ENCODE peak calls at places on chromosome 18, in seven cellular contexts. K is adipocyte, C is heart left ventricle, D is AG04450, F is PC-9, O is AG10803, Y is ovary. J is an unnamed sample.

GRCh38 chr18:37334494-37335125 is 231.0 kb downstream of the CELF4 start:
- DNase-seq in F (no peak), C (no peak), Y (no peak), D (no peak), K (peak), O (peak), J (no peak)

GRCh38 chr18:74868461-74868860 is 270.8 kb downstream of the ZNF407 start:
- DNase-seq in K (no peak), Y (no peak), C (no peak), D (no peak), F (no peak), O (no peak), J (no peak)

GRCh38 chr18:26549486-26550435 is 1.4 kb upstream of the KCTD1 start:
- DNase-seq in F (peak), Y (peak), D (no peak), O (peak), C (peak), K (peak), J (no peak)

GRCh38 chr18:11976882-11977281 is 4.4 kb upstream of the IMPA2 start:
- DNase-seq in D (no peak), O (peak), Y (no peak), K (peak), F (no peak), C (no peak), J (peak)

GRCh38 chr18:11004294-11004693 is 145.1 kb downstream of the PIEZO2 start:
- DNase-seq in F (no peak), D (no peak), Y (no peak), O (no peak), K (peak), C (no peak), J (no peak)

GRCh38 chr18:31102020-31102684 is at the start of gene DSC2:
- DNase-seq in Y (peak), C (peak), K (no peak), F (peak), O (no peak), D (no peak), J (no peak)

GRCh38 chr18:61448316-61448715 is 115.1 kb downstream of the CDH20 start:
- DNase-seq in F (no peak), K (no peak), Y (no peak), O (no peak), D (no peak), C (no peak), J (no peak)

GRCh38 chr18:48896875-48897511 is 53.8 kb downstream of the SMAD7 start:
- DNase-seq in D (no peak), O (peak), C (peak), K (no peak), Y (no peak), F (peak), J (no peak)

GRCh38 chr18:13086906-13087305 is 95.7 kb downstream of the CEP192 start:
- DNase-seq in O (no peak), F (no peak), C (no peak), D (no peak), K (no peak), Y (no peak), J (no peak)

GRCh38 chr18:70332694-70333093 is 43.8 kb downstream of the SOCS6 start:
- DNase-seq in C (no peak), K (peak), Y (no peak), D (no peak), O (peak), F (no peak), J (peak)

GRCh38 chr18:45588284-45588683 is 27.0 kb upstream of the SLC14A2 start:
- DNase-seq in D (peak), O (peak), F (no peak), Y (no peak), K (peak), C (peak), J (no peak)

GRCh38 chr18:52992041-52992440 is 652.0 kb downstream of the DCC start:
- DNase-seq in C (no peak), K (peak), O (no peak), F (no peak), D (no peak), Y (no peak), J (no peak)

GRCh38 chr18:10526211-10526949 is 553 bp downstream of the NAPG start:
- DNase-seq in F (no peak), O (peak), Y (peak), D (no peak), C (peak), K (peak), J (no peak)

GRCh38 chr18:34938102-34938501 is 103.1 kb upstream of the MAPRE2 start:
- DNase-seq in F (no peak), K (no peak), O (no peak), C (no peak), D (no peak), Y (no peak), J (no peak)

GRCh38 chr18:34942276-34942675 is 98.9 kb upstream of the MAPRE2 start:
- DNase-seq in O (no peak), F (no peak), Y (no peak), K (no peak), C (no peak), D (no peak), J (no peak)

GRCh38 chr18:34947711-34948125 is 93.5 kb upstream of the MAPRE2 start:
- DNase-seq in C (no peak), Y (no peak), K (peak), F (peak), O (peak), D (peak), J (no peak)

GRCh38 chr18:34943587-34943986 is 97.6 kb upstream of the MAPRE2 start:
- DNase-seq in K (no peak), F (no peak), C (no peak), O (no peak), Y (no peak), D (no peak), J (no peak)

DNA sequence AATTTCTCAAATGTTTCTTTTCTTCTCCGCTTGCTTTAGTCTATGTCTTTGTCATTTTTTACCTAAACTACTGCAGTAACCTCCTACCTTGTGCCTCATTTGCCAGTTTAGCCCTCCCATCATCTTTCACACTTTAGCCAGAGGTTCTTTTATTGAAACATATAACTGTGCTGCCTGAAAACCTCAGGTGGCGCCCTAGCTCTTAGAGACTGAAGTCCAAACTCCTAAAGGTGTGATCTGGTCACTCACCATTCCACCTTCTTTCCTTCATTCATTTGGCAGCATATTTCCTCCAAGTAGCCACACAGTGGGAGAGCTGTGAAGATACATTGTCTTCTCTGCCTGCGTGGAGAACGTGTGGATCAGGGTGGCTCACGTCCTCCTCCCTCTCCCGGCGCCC is 98.2 kb upstream of the MAPRE2 start:
- DNase-seq in Y (no peak), K (no peak), O (no peak), F (no peak), C (no peak), D (no peak), J (no peak)
- H3K4me3 ChIP-seq in Y (no peak), K (no peak), O (no peak), F (no peak), C (no peak), D (no peak), J (no peak)

GRCh38 chr18:22145160-22145559 is 24.2 kb upstream of the GATA6 start:
- DNase-seq in Y (no peak), C (no peak), O (no peak), K (no peak), F (no peak), D (no peak), J (no peak)

GRCh38 chr18:22141211-22141610 is 28.2 kb upstream of the GATA6 start:
- DNase-seq in O (no peak), Y (no peak), C (no peak), K (no peak), F (no peak), D (no peak), J (no peak)

GRCh38 chr18:22143347-22144340 is 25.7 kb upstream of the GATA6 start:
- DNase-seq in C (no peak), Y (no peak), D (no peak), O (no peak), F (no peak), K (no peak), J (no peak)
- H3K4me3 ChIP-seq in C (no peak), Y (no peak), D (no peak), O (no peak), F (no peak), K (no peak), J (no peak)

DNA sequence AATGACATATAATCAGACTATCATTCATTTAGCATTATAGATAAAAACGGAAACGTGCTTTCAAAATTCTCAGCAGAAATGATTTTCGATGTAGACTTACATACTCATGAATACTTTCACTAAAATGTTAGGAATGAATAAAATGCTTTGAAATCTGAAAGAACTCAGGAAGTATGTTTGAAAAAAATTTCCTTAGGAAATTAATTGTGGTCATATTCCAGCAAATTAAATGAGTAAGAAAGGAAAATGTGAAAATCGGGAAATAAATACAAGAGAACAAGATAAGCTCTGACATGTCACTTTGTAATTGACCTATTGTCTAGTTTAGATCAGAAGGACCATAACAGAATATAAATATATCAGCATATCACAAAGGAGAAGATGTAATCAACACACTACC is 981.0 kb upstream of the CDH2 start:
- DNase-seq in D (no peak), F (no peak), Y (no peak), O (no peak), C (no peak), K (no peak), J (no peak)
- H3K4me3 ChIP-seq in D (no peak), F (no peak), Y (no peak), O (no peak), C (no peak), K (no peak), J (no peak)

DNA sequence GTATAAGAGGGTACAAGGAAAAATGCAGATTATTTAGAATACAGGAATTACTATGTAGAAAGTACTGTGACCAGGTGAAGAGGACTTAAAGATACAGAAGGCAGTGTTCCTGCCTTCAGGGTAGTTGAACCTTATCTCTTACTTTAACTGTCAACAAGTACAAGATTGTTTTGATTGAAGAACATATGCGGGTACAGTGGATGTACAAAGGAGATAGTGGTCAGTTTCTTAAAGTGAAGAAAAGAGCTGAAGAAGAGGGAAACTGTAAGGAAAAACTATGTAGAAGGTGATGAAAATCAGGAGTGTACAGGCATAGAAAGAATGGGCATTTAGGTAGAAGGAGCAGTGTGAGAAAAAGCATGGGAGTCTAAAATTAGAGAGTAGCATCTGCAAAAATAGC is 2.2 kb downstream of the RALBP1 start:
- DNase-seq in Y (no peak), K (no peak), C (no peak), O (no peak), F (no peak), D (no peak), J (no peak)
- H3K4me3 ChIP-seq in Y (no peak), K (peak), C (no peak), O (no peak), F (no peak), D (no peak), J (no peak)

GRCh38 chr18:57802166-57802868 is 798 bp downstream of the ATP8B1 start:
- DNase-seq in O (no peak), Y (no peak), C (no peak), K (peak), F (no peak), D (no peak), J (no peak)

GRCh38 chr18:57801379-57802165 is 1.5 kb downstream of the ATP8B1 start:
- DNase-seq in F (peak), Y (no peak), D (no peak), K (peak), C (peak), O (no peak), J (no peak)

GRCh38 chr18:57797209-57797651 is 5.9 kb downstream of the ATP8B1 start:
- DNase-seq in K (no peak), F (peak), C (no peak), D (no peak), Y (no peak), O (no peak), J (no peak)

GRCh38 chr18:57794951-57795728 is 8.0 kb downstream of the ATP8B1 start:
- DNase-seq in Y (no peak), C (no peak), D (no peak), F (peak), O (no peak), K (no peak), J (no peak)

DNA sequence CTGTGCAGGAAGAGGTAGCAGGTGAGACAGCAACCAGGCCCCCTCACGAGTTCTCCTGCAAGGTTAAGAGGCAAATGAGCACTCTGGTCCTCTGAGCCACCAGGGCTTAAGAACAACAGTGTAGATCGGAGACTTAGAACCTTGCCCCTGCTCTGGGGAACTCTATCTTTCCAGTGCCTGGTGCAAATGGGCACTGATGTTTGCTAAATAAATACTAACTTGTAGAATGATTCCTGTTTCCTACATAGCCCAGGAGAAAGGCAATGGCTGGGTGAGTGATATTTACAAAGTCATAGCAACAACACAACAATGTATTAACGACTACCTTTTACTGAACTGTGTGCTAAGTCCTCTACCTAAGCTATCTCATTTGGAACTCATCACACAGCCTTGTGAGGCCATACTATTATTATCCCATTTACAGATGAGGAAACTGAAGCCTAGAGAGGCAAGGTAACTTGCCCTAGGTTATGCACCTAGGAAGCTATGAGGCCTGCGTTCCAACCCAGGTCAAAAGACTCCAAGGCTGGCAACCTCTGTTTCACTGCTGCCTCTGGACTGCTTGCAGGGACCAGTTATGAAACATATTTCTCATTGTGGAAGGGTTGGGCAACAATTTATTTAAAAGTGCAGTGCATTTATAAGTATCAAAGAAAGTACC is 4.3 kb downstream of the ATP8B1 start:
- DNase-seq in C (no peak), K (no peak), F (peak), Y (no peak), O (no peak), D (no peak), J (no peak)
- H3K4me3 ChIP-seq in C (no peak), K (no peak), F (no peak), Y (no peak), O (no peak), D (no peak), J (no peak)

GRCh38 chr18:417495-417894 is 83.0 kb downstream of the COLEC12 start:
- DNase-seq in C (no peak), O (no peak), K (no peak), D (no peak), F (no peak), Y (no peak), J (no peak)

GRCh38 chr18:415627-416612 is 84.6 kb downstream of the COLEC12 start:
- DNase-seq in F (peak), D (no peak), K (peak), C (no peak), O (peak), Y (no peak), J (no peak)

GRCh38 chr18:413263-413662 is 87.2 kb downstream of the COLEC12 start:
- DNase-seq in D (no peak), K (peak), Y (no peak), C (no peak), F (no peak), O (peak), J (no peak)

GRCh38 chr18:416928-417327 is 83.6 kb downstream of the COLEC12 start:
- DNase-seq in K (no peak), F (no peak), O (no peak), C (no peak), Y (no peak), D (no peak), J (no peak)

GRCh38 chr18:415047-415446 is 85.5 kb downstream of the COLEC12 start:
- DNase-seq in K (no peak), F (no peak), C (no peak), O (no peak), D (no peak), Y (no peak), J (no peak)
- H3K4me3 ChIP-seq in K (no peak), F (no peak), C (no peak), O (no peak), D (no peak), Y (no peak), J (no peak)

GRCh38 chr18:42157878-42158277 is 202.8 kb downstream of the PIK3C3 start:
- DNase-seq in C (no peak), O (no peak), K (no peak), Y (no peak), F (no peak), D (no peak), J (no peak)

GRCh38 chr18:42156266-42156665 is 201.2 kb downstream of the PIK3C3 start:
- DNase-seq in C (no peak), K (no peak), O (no peak), F (no peak), D (no peak), Y (no peak), J (no peak)

GRCh38 chr18:42155024-42155423 is 200.0 kb downstream of the PIK3C3 start:
- DNase-seq in C (peak), F (no peak), D (no peak), K (no peak), O (no peak), Y (no peak), J (no peak)

GRCh38 chr18:42157420-42157819 is 202.4 kb downstream of the PIK3C3 start:
- DNase-seq in D (no peak), Y (no peak), C (no peak), O (no peak), F (no peak), K (no peak), J (no peak)

DNA sequence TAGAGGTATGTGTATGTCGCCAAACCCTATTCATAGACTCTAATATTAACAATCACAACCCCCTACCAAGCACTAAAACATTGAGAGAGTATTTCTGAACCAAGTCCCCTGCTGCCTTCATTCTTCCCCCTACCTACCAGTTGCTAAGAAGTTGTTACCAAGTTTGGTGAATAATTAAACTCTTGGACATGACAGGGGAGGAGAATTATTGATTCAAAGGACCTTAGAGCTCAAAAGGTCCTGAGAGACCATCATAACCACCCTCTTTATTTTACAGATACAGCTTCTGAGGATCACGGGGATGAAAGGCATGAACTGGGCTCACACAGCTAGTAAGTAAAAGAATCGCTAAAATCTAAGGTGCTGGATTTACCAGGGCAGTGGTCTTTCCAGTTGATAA is 204.1 kb downstream of the PIK3C3 start:
- DNase-seq in K (no peak), C (no peak), D (no peak), Y (no peak), F (no peak), O (no peak), J (no peak)
- H3K4me3 ChIP-seq in K (no peak), C (no peak), D (no peak), Y (no peak), F (no peak), O (no peak), J (no peak)

DNA sequence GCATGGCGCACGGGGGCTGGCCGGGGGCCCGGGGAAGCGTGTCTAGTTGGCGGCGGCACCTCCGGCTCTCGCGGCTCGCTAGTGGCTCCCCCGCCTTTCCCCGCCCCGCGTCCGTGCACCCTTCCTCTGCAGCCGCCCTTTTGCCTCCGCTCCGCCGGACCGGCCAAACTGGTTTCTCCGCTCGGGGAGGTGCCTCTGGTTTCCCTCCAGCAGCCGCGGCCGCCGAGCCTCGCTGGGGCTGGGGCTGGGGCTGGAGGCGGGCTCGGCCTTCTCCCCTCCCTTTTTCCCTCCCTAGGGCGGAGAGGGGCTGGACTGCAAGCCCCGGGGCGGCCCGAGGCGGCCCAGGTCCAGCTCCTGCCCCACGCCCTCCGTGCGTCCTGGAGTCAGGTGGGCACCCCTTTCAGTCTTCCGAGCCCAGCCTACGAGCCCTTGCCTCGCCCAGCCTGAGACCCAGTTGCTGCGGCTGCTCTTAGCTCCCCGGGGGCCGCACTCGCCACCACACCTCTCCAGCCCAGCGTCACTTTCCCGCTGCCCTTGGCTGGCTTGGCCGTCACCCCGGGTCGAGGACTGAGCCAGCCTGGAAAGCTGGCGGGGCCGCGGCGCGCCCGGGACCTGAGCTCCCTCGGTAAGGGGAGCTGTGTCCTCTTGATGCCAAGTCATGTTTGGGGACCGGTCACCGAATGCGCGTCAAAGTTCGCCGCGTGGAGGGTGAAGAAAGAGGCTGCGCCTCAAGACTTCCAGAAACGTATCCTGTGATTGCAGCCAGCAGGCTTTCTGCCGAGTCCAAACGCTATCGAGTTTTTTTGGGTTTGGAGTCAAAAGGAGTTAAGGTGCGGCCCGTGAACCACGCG is at the start of gene ATP8B1:
- DNase-seq in O (peak), K (peak), Y (peak), C (peak), F (peak), D (no peak), J (no peak)
- H3K4me3 ChIP-seq in O (peak), K (peak), Y (peak), C (peak), F (peak), D (peak), J (peak)

J was measured in AG04449.